ENCODE peak calls at places on chromosomes 2 and 18, in eight cellular contexts. L, Z, P, X, J, E, W and Y are unnamed samples.

GRCh38 chr2:58106896-58107295 is 60.3 kb downstream of the VRK2 start:
- DNase-seq in X (no peak), P (no peak), W (no peak), Z (no peak), E (no peak), J (no peak), L (no peak), Y (no peak)

GRCh38 chr2:197908940-197909339 is 104.5 kb downstream of the PLCL1 start:
- DNase-seq in J (no peak), L (no peak), W (no peak), X (no peak), E (no peak), P (no peak), Z (no peak), Y (peak)

GRCh38 chr18:9380571-9381390 is 46.2 kb downstream of the TWSG1 start:
- DNase-seq in E (no peak), W (no peak), L (no peak), J (no peak), X (no peak), P (no peak), Z (no peak), Y (no peak)

GRCh38 chr2:144801325-144801724 is 281.4 kb upstream of the ZEB2 start:
- DNase-seq in X (no peak), P (no peak), Z (no peak), E (no peak), W (no peak), J (no peak), L (no peak), Y (no peak)

GRCh38 chr2:26086155-26086634 is 52.3 kb downstream of the RAB10 start:
- DNase-seq in L (peak), E (no peak), Z (no peak), J (peak), W (peak), P (no peak), X (no peak), Y (no peak)

GRCh38 chr2:44360749-44361329 is 455 bp downstream of the PREPL start:
- DNase-seq in W (no peak), J (no peak), X (no peak), P (no peak), L (no peak), Z (no peak), E (no peak), Y (no peak)

GRCh38 chr2:100627653-100628300 is 65.0 kb downstream of the PDCL3 start:
- DNase-seq in P (no peak), W (no peak), X (no peak), J (no peak), Z (peak), E (no peak), L (no peak), Y (no peak)

GRCh38 chr2:42376758-42377157 is 15.7 kb upstream of the COX7A2L start:
- DNase-seq in W (no peak), Z (no peak), E (no peak), L (no peak), P (no peak), J (no peak), X (no peak), Y (no peak)

GRCh38 chr18:43596106-43596712 is 318.9 kb upstream of the SYT4 start:
- DNase-seq in Z (no peak), P (no peak), X (no peak), J (no peak), W (no peak), E (no peak), L (peak), Y (no peak)

GRCh38 chr2:200127852-200128251 is 172.5 kb downstream of the MAIP1 start:
- DNase-seq in X (no peak), P (no peak), E (no peak), Z (no peak), L (no peak), W (peak), J (no peak), Y (no peak)

GRCh38 chr2:43059183-43059897 is 167.1 kb downstream of the ZFP36L2 start:
- DNase-seq in Z (no peak), J (no peak), P (no peak), W (peak), X (no peak), L (peak), E (no peak), Y (peak)

GRCh38 chr2:187497858-187498463 is 49.9 kb upstream of the CALCRL start:
- DNase-seq in W (no peak), J (no peak), L (no peak), E (no peak), Z (no peak), P (no peak), X (no peak), Y (no peak)

GRCh38 chr18:63460414-63460813 is 16.3 kb upstream of the SERPINB5 start:
- DNase-seq in P (no peak), J (no peak), L (no peak), W (no peak), Z (no peak), X (no peak), E (no peak), Y (no peak)
- TF ChIP-seq CTCF in P (no peak), J (no peak), L (no peak), W (no peak), Z (no peak), X (no peak), E (no peak), Y (no peak)

DNA sequence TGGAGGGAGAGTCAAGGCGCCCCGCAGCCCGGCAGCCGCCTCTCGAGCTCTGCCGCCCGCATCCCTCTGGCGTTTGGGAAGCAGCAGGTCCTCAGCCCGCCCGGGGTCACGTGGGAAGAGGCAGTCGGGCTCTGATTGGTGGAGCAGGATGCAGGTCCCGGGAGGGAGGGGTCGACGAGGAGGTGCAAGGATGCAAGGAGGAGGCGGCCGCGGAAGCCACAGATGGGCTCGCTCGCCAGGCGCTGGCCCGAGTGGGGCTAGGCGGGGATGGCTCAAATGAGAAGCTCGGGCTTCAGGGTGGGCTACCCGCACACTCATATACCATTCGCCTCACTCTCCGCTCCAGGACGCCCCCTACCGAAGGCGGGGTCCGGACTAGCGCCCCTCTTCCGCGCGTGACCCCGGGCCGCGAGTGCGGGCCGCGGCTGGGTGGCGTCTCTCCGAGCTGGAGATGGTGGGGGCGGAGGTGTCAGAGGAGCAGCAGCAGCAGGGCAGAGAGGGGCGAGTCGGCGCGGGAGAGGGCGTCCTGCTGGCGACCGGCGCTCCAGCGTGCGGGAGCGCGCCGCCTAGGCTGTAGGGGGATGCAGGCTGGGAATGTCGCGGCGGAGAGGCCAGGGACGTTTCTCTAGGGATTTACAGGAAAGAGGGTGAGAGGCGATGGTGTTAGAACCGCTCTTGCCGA is at the start of gene TMEFF2:
- DNase-seq in L (peak), P (no peak), X (peak), J (peak), Z (peak), E (peak), W (no peak), Y (peak)
- TF ChIP-seq CTCF in L (no peak), P (peak), X (no peak), J (peak), Z (peak), E (peak), W (peak), Y (peak)

GRCh38 chr2:215870986-215871385 is 142.4 kb downstream of the MREG start:
- DNase-seq in E (no peak), L (peak), J (no peak), X (no peak), P (no peak), W (no peak), Z (no peak), Y (no peak)
- TF ChIP-seq CTCF in E (peak), L (peak), J (peak), X (no peak), P (peak), W (peak), Z (peak), Y (peak)

GRCh38 chr18:79639072-79639829 is 40.4 kb upstream of the CTDP1 start:
- DNase-seq in W (no peak), J (no peak), X (no peak), P (no peak), L (no peak), E (no peak), Z (no peak), Y (no peak)
- TF ChIP-seq CTCF in W (no peak), J (no peak), X (no peak), P (no peak), L (no peak), E (no peak), Z (no peak), Y (no peak)

DNA sequence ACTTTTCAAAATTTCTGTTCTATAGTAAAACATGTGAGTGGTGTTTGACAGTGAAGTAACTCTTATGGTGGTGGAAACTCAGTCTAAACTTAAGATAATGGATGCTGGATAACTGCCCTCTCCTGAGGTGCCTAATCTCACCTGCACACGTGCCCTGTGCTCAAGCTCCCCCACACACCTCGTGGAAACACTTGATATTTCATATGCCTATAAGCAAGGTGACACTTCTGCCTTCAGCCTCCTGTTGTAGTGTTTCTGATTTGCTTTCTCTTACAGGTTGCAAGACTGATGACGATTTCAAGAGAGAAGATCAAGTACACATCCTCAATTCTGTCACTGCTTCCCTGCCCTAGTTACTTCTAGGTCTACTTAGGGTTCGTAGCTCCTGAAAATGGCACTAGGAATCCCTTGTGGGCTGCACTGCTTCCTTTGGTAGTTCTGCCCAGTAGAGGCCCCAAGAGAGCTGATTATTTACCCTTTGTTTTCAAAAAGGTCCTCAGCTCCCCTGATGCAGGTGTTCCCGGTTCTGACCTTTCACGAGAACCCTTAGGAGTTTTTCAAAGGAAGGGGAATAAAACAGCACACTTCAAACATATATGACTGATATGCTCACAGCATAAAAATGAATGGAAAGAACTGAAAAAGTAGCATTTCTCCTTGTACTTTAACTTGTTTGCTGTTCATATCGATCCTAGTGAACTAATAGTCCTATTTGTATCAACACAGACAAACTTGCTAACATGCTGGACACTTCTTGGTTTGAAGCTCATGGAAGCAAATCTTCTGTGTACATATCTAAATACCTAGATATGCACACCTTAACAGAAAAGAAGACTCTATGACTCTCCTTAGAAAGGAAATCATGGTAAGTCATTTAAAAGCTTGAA is 6.7 kb downstream of the CAVIN2 start:
- DNase-seq in J (no peak), X (no peak), L (no peak), P (no peak), E (no peak), Z (no peak), W (no peak), Y (no peak)
- TF ChIP-seq CTCF in J (no peak), X (no peak), L (no peak), P (peak), E (no peak), Z (peak), W (no peak), Y (no peak)

DNA sequence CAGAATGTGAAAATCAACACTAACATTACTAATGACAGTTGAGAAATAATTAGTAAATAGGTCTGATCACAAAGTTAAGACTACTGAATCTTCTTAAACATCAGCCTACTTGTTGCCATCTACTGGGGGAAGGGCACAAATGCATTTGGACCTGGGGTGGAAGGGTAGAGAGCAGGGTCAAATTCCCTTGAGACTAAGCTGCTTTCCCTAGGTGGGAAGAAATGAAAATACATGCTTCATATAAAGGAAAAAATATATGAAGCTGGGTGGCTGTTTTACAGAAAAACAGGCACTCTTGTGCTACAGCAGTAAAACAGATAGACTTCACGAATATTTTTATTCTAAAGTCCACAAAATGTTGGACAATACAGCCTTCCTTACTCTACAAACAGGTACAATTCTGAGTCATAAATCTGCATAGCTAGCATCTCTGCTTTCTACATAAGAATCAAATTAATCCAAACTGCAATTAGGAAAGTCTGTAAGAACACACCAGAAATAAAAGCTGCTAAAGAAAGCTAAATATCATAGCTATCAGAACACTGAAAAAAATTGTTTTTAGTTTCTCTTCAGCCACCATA is 10.9 kb downstream of the TRIP12 start:
- DNase-seq in W (no peak), L (peak), P (no peak), J (no peak), X (no peak), Z (no peak), E (no peak), Y (no peak)
- TF ChIP-seq CTCF in W (peak), L (peak), P (peak), J (peak), X (peak), Z (peak), E (peak), Y (peak)

GRCh38 chr2:238331916-238332315 is 11.6 kb downstream of the TRAF3IP1 start:
- DNase-seq in L (no peak), J (no peak), E (no peak), Z (no peak), P (no peak), W (no peak), X (no peak), Y (no peak)

GRCh38 chr2:238325694-238326093 is 5.4 kb downstream of the TRAF3IP1 start:
- DNase-seq in W (no peak), L (no peak), E (no peak), P (no peak), J (no peak), Z (no peak), X (no peak), Y (no peak)

GRCh38 chr2:238330391-238330790 is 10.1 kb downstream of the TRAF3IP1 start:
- DNase-seq in E (no peak), P (no peak), X (no peak), W (no peak), L (no peak), Z (no peak), J (no peak), Y (no peak)

GRCh38 chr2:238326801-238327365 is 6.6 kb downstream of the TRAF3IP1 start:
- DNase-seq in X (no peak), E (no peak), J (no peak), L (no peak), P (no peak), Z (no peak), W (no peak), Y (no peak)

DNA sequence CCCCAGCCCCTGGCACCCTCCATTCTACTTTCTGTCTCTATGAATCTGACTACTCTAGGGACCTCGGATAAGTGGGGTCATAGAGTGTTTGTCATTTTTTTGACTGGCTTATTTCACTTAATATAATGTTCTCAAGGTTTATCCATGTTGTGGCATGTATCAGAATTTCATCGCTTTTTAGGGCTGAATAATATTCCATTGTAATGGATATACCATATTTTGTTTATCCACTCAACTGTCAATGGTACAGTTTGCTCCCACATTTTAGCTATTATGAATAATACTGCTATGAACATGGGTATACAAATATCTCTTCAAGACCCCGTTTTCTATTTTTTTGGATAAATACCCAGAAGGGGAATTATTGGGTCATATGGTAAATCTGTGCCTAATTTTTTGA is 7.4 kb downstream of the TRAF3IP1 start:
- DNase-seq in J (no peak), Z (no peak), W (no peak), E (no peak), P (no peak), X (no peak), L (no peak), Y (no peak)
- TF ChIP-seq CTCF in J (no peak), Z (no peak), W (no peak), E (no peak), P (no peak), X (no peak), L (no peak), Y (no peak)

DNA sequence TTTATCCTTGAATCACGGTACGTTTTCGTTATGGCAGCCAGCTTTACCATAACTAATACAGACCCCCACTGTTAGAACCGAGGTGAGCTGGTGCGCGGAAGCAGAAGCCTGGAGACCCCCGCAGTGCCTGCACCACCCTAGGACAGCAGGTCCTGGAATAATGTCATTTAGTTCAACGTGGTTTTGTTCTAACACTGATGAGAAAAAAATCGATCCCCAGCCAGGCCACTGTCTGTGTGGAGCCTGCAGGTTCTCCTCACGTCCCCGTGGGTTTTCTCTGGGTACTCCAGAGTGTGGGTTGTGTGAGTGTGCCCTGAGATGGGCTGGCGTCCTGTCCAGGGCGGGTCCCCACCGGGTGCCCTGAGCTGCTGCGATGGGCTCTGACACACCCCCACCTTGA is 69.9 kb upstream of the ST3GAL5 start:
- DNase-seq in P (no peak), X (no peak), E (no peak), W (no peak), L (no peak), Z (peak), J (no peak), Y (no peak)
- TF ChIP-seq CTCF in P (no peak), X (no peak), E (no peak), W (no peak), L (no peak), Z (no peak), J (no peak), Y (no peak)

GRCh38 chr2:102599486-102599885 is 19.9 kb upstream of the SLC9A2 start:
- DNase-seq in W (no peak), E (no peak), L (peak), X (no peak), J (no peak), P (no peak), Z (no peak), Y (no peak)
- TF ChIP-seq CTCF in W (no peak), E (no peak), L (no peak), X (no peak), J (no peak), P (peak), Z (no peak), Y (no peak)